ENCODE peak calls at places on chromosome 1, in four cellular contexts. One of them, this sample, is unnamed.

GRCh38 chr1:94974824-94975223 is 47.9 kb upstream of the CNN3 start:
- DNase-seq in ovary: no peak
- DNase-seq in tibial nerve: no peak
- DNase-seq in HepG2: no peak
- DNase-seq in this sample: no peak

GRCh38 chr1:66575739-66576138 is 41.8 kb downstream of the SGIP1 start:
- DNase-seq in ovary: no peak
- DNase-seq in tibial nerve: no peak
- DNase-seq in HepG2: peak
- DNase-seq in this sample: no peak

GRCh38 chr1:115458426-115459114 is 120.5 kb upstream of the NGF start:
- DNase-seq in HepG2: no peak
- DNase-seq in tibial nerve: no peak
- DNase-seq in ovary: no peak
- DNase-seq in this sample: no peak

GRCh38 chr1:107254306-107254705 is 113.5 kb downstream of the NTNG1 start:
- DNase-seq in ovary: no peak
- DNase-seq in HepG2: no peak
- DNase-seq in tibial nerve: no peak
- DNase-seq in this sample: no peak

GRCh38 chr1:103489881-103490280 is 35.6 kb upstream of the RNPC3 start:
- DNase-seq in ovary: no peak
- DNase-seq in tibial nerve: no peak
- DNase-seq in HepG2: no peak
- DNase-seq in this sample: no peak

GRCh38 chr1:152035406-152036315 is 1.1 kb downstream of the S100A11 start:
- DNase-seq in tibial nerve: no peak
- DNase-seq in ovary: no peak
- DNase-seq in HepG2: no peak
- DNase-seq in this sample: no peak

GRCh38 chr1:186404454-186405051 is 28.9 kb downstream of the ODR4 start:
- DNase-seq in tibial nerve: no peak
- DNase-seq in ovary: no peak
- DNase-seq in HepG2: peak
- DNase-seq in this sample: no peak

GRCh38 chr1:30731806-30732276 is 8.5 kb upstream of the MATN1 start:
- DNase-seq in HepG2: no peak
- DNase-seq in tibial nerve: no peak
- DNase-seq in ovary: no peak
- DNase-seq in this sample: no peak

GRCh38 chr1:32349211-32349708 is 13.0 kb downstream of the FAM229A start:
- DNase-seq in HepG2: peak
- DNase-seq in tibial nerve: no peak
- DNase-seq in ovary: peak
- DNase-seq in this sample: no peak

GRCh38 chr1:112165375-112165774 is 175.9 kb upstream of the KCND3 start:
- DNase-seq in HepG2: no peak
- DNase-seq in ovary: no peak
- DNase-seq in tibial nerve: no peak
- DNase-seq in this sample: no peak

GRCh38 chr1:9892563-9893528 is 17.2 kb downstream of the CTNNBIP1 start:
- DNase-seq in tibial nerve: no peak
- DNase-seq in ovary: no peak
- DNase-seq in HepG2: no peak
- DNase-seq in this sample: peak

GRCh38 chr1:64608651-64609048 is 136.2 kb upstream of the RAVER2 start:
- DNase-seq in tibial nerve: no peak
- DNase-seq in HepG2: no peak
- DNase-seq in ovary: no peak
- DNase-seq in this sample: no peak

GRCh38 chr1:97160796-97161195 is 439.2 kb downstream of the PTBP2 start:
- DNase-seq in ovary: no peak
- DNase-seq in HepG2: no peak
- DNase-seq in tibial nerve: no peak
- DNase-seq in this sample: no peak

DNA sequence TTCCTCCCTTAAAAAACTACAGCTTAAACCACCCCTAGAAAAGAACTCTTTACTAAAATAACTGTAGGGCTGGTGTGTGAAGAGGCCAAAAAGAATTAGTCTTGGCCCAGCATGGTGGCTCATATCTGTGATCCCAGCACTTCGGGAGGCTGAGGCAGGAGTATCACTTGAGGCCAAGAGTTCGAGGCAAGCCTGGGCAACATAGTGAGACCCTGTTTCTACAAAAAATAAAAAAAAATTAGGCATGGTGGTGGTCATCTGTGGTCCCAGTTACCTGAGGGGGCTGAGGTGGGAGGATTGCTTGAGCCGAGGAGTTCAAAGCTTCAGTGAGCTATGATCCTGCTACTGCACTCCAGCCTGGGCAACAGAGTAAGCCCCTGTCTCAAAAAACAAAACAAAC is 44.9 kb downstream of the BCAR3 start:
- DNase-seq in tibial nerve: no peak
- DNase-seq in ovary: no peak
- DNase-seq in HepG2: no peak
- DNase-seq in this sample: no peak
- H3K27ac ChIP-seq in tibial nerve: peak
- H3K27ac ChIP-seq in ovary: no peak
- H3K27ac ChIP-seq in HepG2: no peak
- H3K27ac ChIP-seq in this sample: no peak

DNA sequence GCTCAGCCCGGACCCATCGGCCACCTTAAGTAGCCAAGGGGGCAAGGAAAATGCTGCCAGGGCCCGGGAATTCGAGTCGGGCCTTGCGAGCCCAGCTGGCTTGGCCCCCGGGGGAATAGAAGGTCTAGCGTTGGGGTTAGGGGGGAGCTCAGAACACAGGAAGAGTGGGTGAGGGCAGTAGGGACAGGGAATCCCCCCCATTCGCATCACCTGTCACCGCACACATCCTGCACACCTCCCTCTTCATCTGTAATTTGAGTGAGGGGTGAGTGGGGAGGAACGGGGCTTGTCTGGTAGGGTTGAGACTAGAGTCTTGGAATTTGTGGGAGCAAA is 366 bp upstream of the PLXNA2 start:
- DNase-seq in HepG2: no peak
- DNase-seq in tibial nerve: no peak
- DNase-seq in ovary: no peak
- DNase-seq in this sample: no peak
- TF ChIP-seq EP300 in HepG2: no peak
- TF ChIP-seq EP300 in tibial nerve: no peak
- TF ChIP-seq EP300 in ovary: no peak
- TF ChIP-seq EP300 in this sample: no peak

DNA sequence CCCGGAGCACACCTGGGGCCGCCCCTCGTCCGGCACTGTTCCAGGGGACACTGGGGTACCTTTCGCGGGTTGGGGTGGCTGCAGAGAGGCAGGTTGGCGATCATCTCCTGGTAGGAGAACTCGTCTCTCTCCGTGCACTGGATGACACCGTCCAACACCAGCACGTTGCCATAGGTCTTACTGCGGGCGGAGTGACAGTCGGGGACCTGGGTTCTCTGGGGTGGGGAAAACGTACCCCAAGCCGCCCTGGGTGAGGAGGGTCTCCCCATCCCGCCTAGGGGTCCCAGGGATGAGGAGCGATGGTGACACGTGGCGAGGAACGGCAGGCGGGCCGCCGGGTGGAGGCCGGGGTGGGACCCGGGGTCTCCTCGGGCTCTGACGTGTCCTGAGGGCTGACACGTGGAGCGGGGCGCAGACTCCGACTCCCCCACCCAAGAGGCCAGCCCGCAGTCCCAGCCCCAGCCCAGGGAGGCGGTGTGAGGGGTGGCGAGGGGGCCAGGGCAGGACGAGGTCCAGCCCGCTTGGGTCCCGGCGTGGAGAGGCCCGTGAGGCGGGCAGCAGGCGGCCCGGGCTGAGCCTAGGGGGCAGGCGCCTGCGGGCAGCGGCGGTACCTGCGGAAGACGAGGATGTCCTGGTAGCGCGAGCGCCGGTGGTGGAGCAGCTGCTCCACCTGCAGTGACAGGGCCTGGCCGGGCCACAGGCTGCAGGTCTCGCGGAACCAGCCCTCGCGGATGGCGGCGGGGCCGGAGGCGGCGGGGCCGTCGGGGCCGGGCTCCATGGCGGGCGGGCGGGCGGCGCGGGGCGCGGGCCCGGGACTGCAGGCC is 440 bp downstream of the SRM start:
- DNase-seq in ovary: no peak
- DNase-seq in HepG2: no peak
- DNase-seq in tibial nerve: no peak
- DNase-seq in this sample: no peak
- H3K27ac ChIP-seq in ovary: peak
- H3K27ac ChIP-seq in HepG2: peak
- H3K27ac ChIP-seq in tibial nerve: peak
- H3K27ac ChIP-seq in this sample: peak

GRCh38 chr1:1406821-1407100 is 332 bp downstream of the MRPL20 start:
- DNase-seq in ovary: no peak
- DNase-seq in tibial nerve: no peak
- DNase-seq in HepG2: no peak
- DNase-seq in this sample: no peak

GRCh38 chr1:1406101-1406820 is 832 bp downstream of the MRPL20 start:
- DNase-seq in ovary: no peak
- DNase-seq in tibial nerve: no peak
- DNase-seq in HepG2: no peak
- DNase-seq in this sample: no peak

GRCh38 chr1:1407957-1408318 is 845 bp upstream of the MRPL20 start:
- DNase-seq in HepG2: no peak
- DNase-seq in tibial nerve: no peak
- DNase-seq in ovary: no peak
- DNase-seq in this sample: no peak

GRCh38 chr1:1403543-1404112 is 3.5 kb downstream of the MRPL20 start:
- DNase-seq in HepG2: no peak
- DNase-seq in ovary: no peak
- DNase-seq in tibial nerve: no peak
- DNase-seq in this sample: no peak

DNA sequence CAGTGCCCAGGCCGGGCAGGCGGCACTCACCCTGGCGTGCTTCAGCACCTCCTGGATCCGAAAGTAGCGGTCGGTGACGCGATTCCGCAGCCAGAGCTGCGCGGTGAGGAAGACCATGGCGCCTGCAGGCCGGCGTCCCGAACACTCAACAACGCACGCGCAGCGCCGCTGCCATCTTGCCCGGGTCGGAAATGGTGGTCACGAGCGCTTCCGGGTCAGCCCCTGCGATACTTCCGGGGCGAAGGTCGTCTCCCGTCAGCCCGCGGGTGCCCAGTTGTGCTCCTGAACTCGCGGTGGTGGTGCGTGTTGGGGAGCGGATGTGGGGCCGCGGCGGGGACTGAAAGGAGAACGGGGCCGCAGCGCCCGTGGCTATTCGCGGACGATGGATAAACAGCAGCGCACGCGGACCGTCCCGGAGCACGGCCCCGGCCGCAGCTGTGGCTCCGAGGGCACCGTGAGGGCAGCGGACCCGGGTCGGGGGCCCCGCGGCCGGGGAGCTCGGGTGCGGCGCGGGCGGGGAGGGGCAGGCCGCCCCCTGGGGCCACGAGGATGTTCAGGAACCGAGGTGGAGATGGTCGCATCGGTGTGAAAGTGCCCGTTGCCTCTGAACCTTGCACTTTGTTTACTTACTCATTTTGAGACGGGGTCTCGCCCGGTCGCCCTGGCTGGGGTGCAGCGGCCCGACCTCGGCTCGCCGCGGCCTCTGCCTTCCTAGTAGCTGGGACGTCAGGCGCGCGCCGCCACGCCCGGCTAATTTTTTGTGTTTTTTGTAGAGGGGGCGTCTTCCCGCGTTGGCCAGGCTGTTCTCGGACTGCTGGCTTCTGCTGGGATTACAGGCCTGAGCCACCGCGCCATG is at the start of gene MRPL20:
- DNase-seq in HepG2: peak
- DNase-seq in ovary: peak
- DNase-seq in tibial nerve: peak
- DNase-seq in this sample: peak
- TF ChIP-seq EP300 in HepG2: peak
- TF ChIP-seq EP300 in ovary: no peak
- TF ChIP-seq EP300 in tibial nerve: peak
- TF ChIP-seq EP300 in this sample: no peak

GRCh38 chr1:15584489-15585363 is at the start of gene AGMAT:
- DNase-seq in tibial nerve: no peak
- DNase-seq in HepG2: peak
- DNase-seq in ovary: peak
- DNase-seq in this sample: peak
- H3K27ac ChIP-seq in tibial nerve: no peak
- H3K27ac ChIP-seq in HepG2: peak
- H3K27ac ChIP-seq in ovary: no peak
- H3K27ac ChIP-seq in this sample: peak

GRCh38 chr1:225809842-225810578 is at the start of gene EPHX1:
- DNase-seq in HepG2: peak
- DNase-seq in ovary: peak
- DNase-seq in tibial nerve: peak
- DNase-seq in this sample: peak
- TF ChIP-seq EP300 in HepG2: no peak
- TF ChIP-seq EP300 in ovary: no peak
- TF ChIP-seq EP300 in tibial nerve: peak
- TF ChIP-seq EP300 in this sample: no peak

This sample was measured in stomach.